ENCODE peak calls at places on chromosomes 11 and 22, in five cellular contexts. C is effector CD4-positive, alpha-beta T cell; F is non-pigmented ciliary epithelial cell; A is ELF-1; H is Right ventricle myocardium superior. I is an unnamed sample.

GRCh38 chr11:15774021-15774862 is 582.1 kb downstream of the SOX6 start:
- DNase-seq in A (peak), F (no peak), C (no peak), H (no peak), I (no peak)

GRCh38 chr22:19550382-19550781 is 26.2 kb upstream of the CLDN5 start:
- DNase-seq in H (no peak), C (no peak), F (no peak), A (no peak), I (no peak)

GRCh38 chr11:14418801-14419417 is 59.9 kb upstream of the RRAS2 start:
- DNase-seq in H (no peak), C (no peak), F (no peak), A (no peak), I (no peak)

GRCh38 chr11:132358573-132358953 is 988.1 kb downstream of the NTM start:
- DNase-seq in H (no peak), A (no peak), C (no peak), F (no peak), I (no peak)

GRCh38 chr11:120462825-120463224 is 48.7 kb upstream of the GRIK4 start:
- DNase-seq in C (no peak), F (no peak), H (no peak), A (no peak), I (no peak)

GRCh38 chr11:5291207-5291838 is 10.4 kb downstream of the OR51B4 start:
- DNase-seq in A (peak), C (no peak), H (no peak), F (no peak), I (no peak)

GRCh38 chr11:15613231-15613630 is 498.5 kb downstream of the INSC start:
- DNase-seq in C (no peak), H (no peak), F (no peak), A (no peak), I (no peak)

GRCh38 chr11:112161012-112161411 is 2.9 kb downstream of the IL18 start:
- DNase-seq in C (no peak), F (no peak), H (no peak), A (no peak), I (no peak)

GRCh38 chr11:124535552-124536232 is 7.8 kb downstream of the OR8B12 start:
- DNase-seq in C (no peak), A (no peak), F (no peak), H (no peak), I (no peak)

GRCh38 chr11:65150513-65151271 is 16.4 kb upstream of the SYVN1 start:
- DNase-seq in C (no peak), F (peak), H (peak), A (no peak), I (peak)

GRCh38 chr22:50602338-50602700 is 1.7 kb downstream of the MAPK8IP2 start:
- DNase-seq in C (no peak), A (no peak), H (no peak), F (no peak), I (peak)

GRCh38 chr11:66568124-66568916 is at the start of gene CTSF:
- DNase-seq in H (peak), A (peak), F (no peak), C (peak), I (peak)

GRCh38 chr11:73288873-73289707 is 17.0 kb downstream of the P2RY6 start:
- DNase-seq in C (no peak), A (peak), H (peak), F (no peak), I (peak)

GRCh38 chr11:69654660-69655478 is 13.9 kb downstream of the CCND1 start:
- DNase-seq in F (no peak), C (no peak), H (no peak), A (peak), I (no peak)

GRCh38 chr11:17528181-17528691 is 16.0 kb downstream of the USH1C start:
- DNase-seq in H (peak), A (peak), F (no peak), C (peak), I (peak)

GRCh38 chr11:64344721-64345120 is 4.7 kb downstream of the CCDC88B start:
- DNase-seq in H (no peak), F (no peak), A (no peak), C (no peak), I (no peak)

GRCh38 chr22:23067023-23067650 is 3.2 kb upstream of the GNAZ start:
- DNase-seq in F (no peak), A (no peak), H (no peak), C (no peak), I (no peak)

GRCh38 chr22:25364736-25365241 is 145.3 kb downstream of the CRYBB2 start:
- DNase-seq in C (no peak), H (peak), A (no peak), F (no peak), I (no peak)

GRCh38 chr11:33258631-33259184 is 1.5 kb downstream of the HIPK3 start:
- DNase-seq in A (no peak), F (no peak), C (no peak), H (no peak), I (no peak)

GRCh38 chr11:46327829-46328228 is 19.4 kb upstream of the DGKZ start:
- DNase-seq in C (no peak), H (no peak), A (no peak), F (no peak), I (no peak)

GRCh38 chr22:32444068-32444467 is 20.2 kb downstream of the BPIFC start:
- DNase-seq in H (no peak), C (no peak), A (peak), F (no peak), I (no peak)